ENCODE peak calls at places on chromosomes 6 and 20, in ten cellular contexts. One of them, this sample, is unnamed.

GRCh38 chr6:109242923-109243322 is 139.3 kb downstream of the CD164 start:
- DNase-seq in glutamatergic neuron: no peak
- DNase-seq in CD8-positive, alpha-beta T cell: no peak
- DNase-seq in foreskin fibroblast: no peak
- DNase-seq in Peyer's patch: no peak
- DNase-seq in dorsolateral prefrontal cortex: no peak
- DNase-seq in osteocyte: no peak
- DNase-seq in fibroblast of mammary gland: peak
- DNase-seq in ovary: no peak
- DNase-seq in IMR-90: no peak
- DNase-seq in this sample: no peak

GRCh38 chr6:90790058-90790457 is 203.2 kb upstream of the MAP3K7 start:
- DNase-seq in dorsolateral prefrontal cortex: no peak
- DNase-seq in fibroblast of mammary gland: peak
- DNase-seq in glutamatergic neuron: no peak
- DNase-seq in ovary: peak
- DNase-seq in IMR-90: peak
- DNase-seq in Peyer's patch: no peak
- DNase-seq in CD8-positive, alpha-beta T cell: no peak
- DNase-seq in foreskin fibroblast: no peak
- DNase-seq in osteocyte: no peak
- DNase-seq in this sample: no peak

GRCh38 chr20:63651942-63652191 is 1.4 kb downstream of the STMN3 start:
- DNase-seq in dorsolateral prefrontal cortex: no peak
- DNase-seq in foreskin fibroblast: no peak
- DNase-seq in osteocyte: no peak
- DNase-seq in Peyer's patch: no peak
- DNase-seq in CD8-positive, alpha-beta T cell: no peak
- DNase-seq in fibroblast of mammary gland: no peak
- DNase-seq in IMR-90: no peak
- DNase-seq in glutamatergic neuron: no peak
- DNase-seq in ovary: no peak
- DNase-seq in this sample: no peak

GRCh38 chr6:15176816-15177215 is 69.1 kb upstream of the JARID2 start:
- DNase-seq in IMR-90: no peak
- DNase-seq in foreskin fibroblast: no peak
- DNase-seq in fibroblast of mammary gland: no peak
- DNase-seq in ovary: no peak
- DNase-seq in Peyer's patch: no peak
- DNase-seq in osteocyte: no peak
- DNase-seq in CD8-positive, alpha-beta T cell: no peak
- DNase-seq in dorsolateral prefrontal cortex: no peak
- DNase-seq in glutamatergic neuron: no peak
- DNase-seq in this sample: no peak

GRCh38 chr6:10146723-10147451 is 268.0 kb downstream of the TFAP2A start:
- DNase-seq in foreskin fibroblast: peak
- DNase-seq in osteocyte: no peak
- DNase-seq in IMR-90: peak
- DNase-seq in Peyer's patch: no peak
- DNase-seq in CD8-positive, alpha-beta T cell: no peak
- DNase-seq in fibroblast of mammary gland: no peak
- DNase-seq in ovary: no peak
- DNase-seq in dorsolateral prefrontal cortex: peak
- DNase-seq in glutamatergic neuron: peak
- DNase-seq in this sample: no peak

GRCh38 chr6:113825776-113826175 is 31.4 kb upstream of the MARCKS start:
- DNase-seq in Peyer's patch: peak
- DNase-seq in IMR-90: peak
- DNase-seq in fibroblast of mammary gland: peak
- DNase-seq in osteocyte: no peak
- DNase-seq in ovary: peak
- DNase-seq in CD8-positive, alpha-beta T cell: no peak
- DNase-seq in dorsolateral prefrontal cortex: peak
- DNase-seq in foreskin fibroblast: peak
- DNase-seq in glutamatergic neuron: peak
- DNase-seq in this sample: peak

GRCh38 chr6:114634016-114634415 is 291.2 kb upstream of the HS3ST5 start:
- DNase-seq in osteocyte: no peak
- DNase-seq in fibroblast of mammary gland: peak
- DNase-seq in Peyer's patch: no peak
- DNase-seq in CD8-positive, alpha-beta T cell: no peak
- DNase-seq in foreskin fibroblast: no peak
- DNase-seq in dorsolateral prefrontal cortex: no peak
- DNase-seq in glutamatergic neuron: no peak
- DNase-seq in IMR-90: no peak
- DNase-seq in ovary: no peak
- DNase-seq in this sample: no peak

GRCh38 chr6:129901910-129902309 is 40.8 kb upstream of the TMEM244 start:
- DNase-seq in osteocyte: no peak
- DNase-seq in glutamatergic neuron: no peak
- DNase-seq in CD8-positive, alpha-beta T cell: no peak
- DNase-seq in IMR-90: peak
- DNase-seq in ovary: no peak
- DNase-seq in Peyer's patch: no peak
- DNase-seq in dorsolateral prefrontal cortex: no peak
- DNase-seq in fibroblast of mammary gland: peak
- DNase-seq in foreskin fibroblast: no peak
- DNase-seq in this sample: no peak

GRCh38 chr6:42702200-42702599 is 20.2 kb downstream of the PRPH2 start:
- DNase-seq in osteocyte: no peak
- DNase-seq in CD8-positive, alpha-beta T cell: no peak
- DNase-seq in foreskin fibroblast: peak
- DNase-seq in glutamatergic neuron: no peak
- DNase-seq in IMR-90: peak
- DNase-seq in fibroblast of mammary gland: peak
- DNase-seq in ovary: no peak
- DNase-seq in Peyer's patch: no peak
- DNase-seq in dorsolateral prefrontal cortex: no peak
- DNase-seq in this sample: no peak

GRCh38 chr6:111024661-111025060 is 42.8 kb downstream of the RPF2 start:
- DNase-seq in CD8-positive, alpha-beta T cell: no peak
- DNase-seq in Peyer's patch: no peak
- DNase-seq in IMR-90: no peak
- DNase-seq in osteocyte: no peak
- DNase-seq in glutamatergic neuron: no peak
- DNase-seq in ovary: no peak
- DNase-seq in dorsolateral prefrontal cortex: no peak
- DNase-seq in foreskin fibroblast: no peak
- DNase-seq in fibroblast of mammary gland: peak
- DNase-seq in this sample: no peak

GRCh38 chr6:125792680-125793079 is 1.9 kb downstream of the NCOA7 start:
- DNase-seq in IMR-90: peak
- DNase-seq in dorsolateral prefrontal cortex: no peak
- DNase-seq in glutamatergic neuron: no peak
- DNase-seq in Peyer's patch: no peak
- DNase-seq in ovary: no peak
- DNase-seq in osteocyte: no peak
- DNase-seq in fibroblast of mammary gland: peak
- DNase-seq in CD8-positive, alpha-beta T cell: no peak
- DNase-seq in foreskin fibroblast: no peak
- DNase-seq in this sample: no peak

GRCh38 chr6:108559097-108559883 is 1.4 kb upstream of the FOXO3 start:
- DNase-seq in glutamatergic neuron: peak
- DNase-seq in osteocyte: peak
- DNase-seq in Peyer's patch: peak
- DNase-seq in CD8-positive, alpha-beta T cell: peak
- DNase-seq in dorsolateral prefrontal cortex: peak
- DNase-seq in fibroblast of mammary gland: peak
- DNase-seq in ovary: peak
- DNase-seq in IMR-90: peak
- DNase-seq in foreskin fibroblast: peak
- DNase-seq in this sample: peak

GRCh38 chr20:23482138-23482537 is 8.8 kb upstream of the CST8 start:
- DNase-seq in Peyer's patch: no peak
- DNase-seq in glutamatergic neuron: no peak
- DNase-seq in fibroblast of mammary gland: no peak
- DNase-seq in CD8-positive, alpha-beta T cell: no peak
- DNase-seq in dorsolateral prefrontal cortex: no peak
- DNase-seq in IMR-90: no peak
- DNase-seq in osteocyte: no peak
- DNase-seq in ovary: no peak
- DNase-seq in foreskin fibroblast: no peak
- DNase-seq in this sample: no peak

GRCh38 chr6:9612489-9612888 is 802.4 kb downstream of the TFAP2A start:
- DNase-seq in glutamatergic neuron: no peak
- DNase-seq in CD8-positive, alpha-beta T cell: no peak
- DNase-seq in Peyer's patch: no peak
- DNase-seq in ovary: no peak
- DNase-seq in IMR-90: peak
- DNase-seq in osteocyte: no peak
- DNase-seq in dorsolateral prefrontal cortex: no peak
- DNase-seq in fibroblast of mammary gland: no peak
- DNase-seq in foreskin fibroblast: no peak
- DNase-seq in this sample: no peak

GRCh38 chr20:48682529-48683385 is 145.0 kb downstream of the PREX1 start:
- DNase-seq in CD8-positive, alpha-beta T cell: no peak
- DNase-seq in ovary: peak
- DNase-seq in foreskin fibroblast: peak
- DNase-seq in fibroblast of mammary gland: peak
- DNase-seq in glutamatergic neuron: peak
- DNase-seq in dorsolateral prefrontal cortex: peak
- DNase-seq in Peyer's patch: peak
- DNase-seq in IMR-90: peak
- DNase-seq in osteocyte: peak
- DNase-seq in this sample: peak

GRCh38 chr6:31776563-31776960 is 566 bp downstream of the VWA7 start:
- DNase-seq in dorsolateral prefrontal cortex: peak
- DNase-seq in IMR-90: no peak
- DNase-seq in CD8-positive, alpha-beta T cell: no peak
- DNase-seq in ovary: no peak
- DNase-seq in osteocyte: no peak
- DNase-seq in fibroblast of mammary gland: no peak
- DNase-seq in foreskin fibroblast: no peak
- DNase-seq in glutamatergic neuron: no peak
- DNase-seq in Peyer's patch: no peak
- DNase-seq in this sample: no peak

GRCh38 chr6:139028242-139028657 is 295 bp upstream of the ABRACL start:
- DNase-seq in IMR-90: no peak
- DNase-seq in foreskin fibroblast: no peak
- DNase-seq in CD8-positive, alpha-beta T cell: no peak
- DNase-seq in Peyer's patch: no peak
- DNase-seq in glutamatergic neuron: no peak
- DNase-seq in fibroblast of mammary gland: peak
- DNase-seq in ovary: no peak
- DNase-seq in dorsolateral prefrontal cortex: no peak
- DNase-seq in osteocyte: no peak
- DNase-seq in this sample: no peak
- TF ChIP-seq CTCF in IMR-90: no peak
- TF ChIP-seq CTCF in foreskin fibroblast: no peak
- TF ChIP-seq CTCF in CD8-positive, alpha-beta T cell: no peak
- TF ChIP-seq CTCF in Peyer's patch: no peak
- TF ChIP-seq CTCF in glutamatergic neuron: no peak
- TF ChIP-seq CTCF in fibroblast of mammary gland: no peak
- TF ChIP-seq CTCF in ovary: no peak
- TF ChIP-seq CTCF in dorsolateral prefrontal cortex: no peak
- TF ChIP-seq CTCF in osteocyte: no peak
- TF ChIP-seq CTCF in this sample: no peak

GRCh38 chr20:11917663-11918062 is at the start of gene BTBD3:
- DNase-seq in dorsolateral prefrontal cortex: peak
- DNase-seq in foreskin fibroblast: peak
- DNase-seq in osteocyte: no peak
- DNase-seq in CD8-positive, alpha-beta T cell: no peak
- DNase-seq in IMR-90: peak
- DNase-seq in fibroblast of mammary gland: peak
- DNase-seq in Peyer's patch: peak
- DNase-seq in glutamatergic neuron: peak
- DNase-seq in ovary: no peak
- DNase-seq in this sample: no peak
- TF ChIP-seq CTCF in dorsolateral prefrontal cortex: no peak
- TF ChIP-seq CTCF in foreskin fibroblast: no peak
- TF ChIP-seq CTCF in osteocyte: no peak
- TF ChIP-seq CTCF in CD8-positive, alpha-beta T cell: no peak
- TF ChIP-seq CTCF in IMR-90: no peak
- TF ChIP-seq CTCF in fibroblast of mammary gland: no peak
- TF ChIP-seq CTCF in Peyer's patch: peak
- TF ChIP-seq CTCF in glutamatergic neuron: no peak
- TF ChIP-seq CTCF in ovary: no peak
- TF ChIP-seq CTCF in this sample: no peak

DNA sequence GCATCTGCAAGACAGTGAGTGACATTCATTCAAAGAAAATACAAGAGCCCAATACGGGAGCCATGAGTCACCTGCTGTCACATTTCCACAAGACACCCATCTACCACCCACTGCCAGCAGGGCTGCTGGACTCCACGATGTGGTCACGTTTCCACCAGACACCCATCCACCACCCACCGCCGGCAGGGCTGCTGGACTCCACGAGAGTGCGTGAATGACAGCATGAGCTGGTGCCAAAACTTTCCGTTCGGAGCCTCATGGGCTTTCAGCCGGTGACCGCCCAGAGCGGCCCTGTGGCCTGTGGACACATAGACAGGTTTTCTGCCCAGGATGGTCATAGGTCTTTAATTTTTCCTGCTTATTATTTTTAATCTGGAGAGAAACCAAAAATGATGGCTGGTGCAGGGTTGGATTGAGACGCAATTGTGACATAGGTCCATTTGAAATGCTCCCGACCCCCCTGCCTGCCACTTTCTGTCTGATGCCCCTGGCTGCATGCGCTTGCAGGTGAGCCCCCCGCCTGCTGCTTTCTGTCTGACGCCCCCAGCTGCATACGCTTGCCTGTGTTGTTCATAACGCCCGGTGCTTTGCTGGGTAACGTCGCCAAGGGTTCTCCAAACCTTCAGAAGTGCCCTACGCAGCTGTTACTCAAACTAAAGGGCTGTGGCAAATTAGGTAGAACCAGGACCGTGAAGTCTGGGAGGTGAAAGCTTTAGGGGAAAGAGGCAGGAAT is 59.1 kb upstream of the SMOC2 start:
- DNase-seq in IMR-90: no peak
- DNase-seq in Peyer's patch: no peak
- DNase-seq in ovary: no peak
- DNase-seq in osteocyte: no peak
- DNase-seq in dorsolateral prefrontal cortex: peak
- DNase-seq in fibroblast of mammary gland: no peak
- DNase-seq in foreskin fibroblast: no peak
- DNase-seq in CD8-positive, alpha-beta T cell: no peak
- DNase-seq in glutamatergic neuron: no peak
- DNase-seq in this sample: no peak
- TF ChIP-seq CTCF in IMR-90: no peak
- TF ChIP-seq CTCF in Peyer's patch: no peak
- TF ChIP-seq CTCF in ovary: no peak
- TF ChIP-seq CTCF in osteocyte: no peak
- TF ChIP-seq CTCF in dorsolateral prefrontal cortex: no peak
- TF ChIP-seq CTCF in fibroblast of mammary gland: no peak
- TF ChIP-seq CTCF in foreskin fibroblast: no peak
- TF ChIP-seq CTCF in CD8-positive, alpha-beta T cell: no peak
- TF ChIP-seq CTCF in glutamatergic neuron: no peak
- TF ChIP-seq CTCF in this sample: no peak

GRCh38 chr6:157615411-157615763 is 207.7 kb upstream of the SNX9 start:
- DNase-seq in ovary: no peak
- DNase-seq in osteocyte: no peak
- DNase-seq in dorsolateral prefrontal cortex: no peak
- DNase-seq in glutamatergic neuron: no peak
- DNase-seq in IMR-90: no peak
- DNase-seq in Peyer's patch: peak
- DNase-seq in CD8-positive, alpha-beta T cell: no peak
- DNase-seq in fibroblast of mammary gland: peak
- DNase-seq in foreskin fibroblast: no peak
- DNase-seq in this sample: no peak
- TF ChIP-seq CTCF in ovary: no peak
- TF ChIP-seq CTCF in osteocyte: peak
- TF ChIP-seq CTCF in dorsolateral prefrontal cortex: no peak
- TF ChIP-seq CTCF in glutamatergic neuron: no peak
- TF ChIP-seq CTCF in IMR-90: peak
- TF ChIP-seq CTCF in Peyer's patch: no peak
- TF ChIP-seq CTCF in CD8-positive, alpha-beta T cell: no peak
- TF ChIP-seq CTCF in fibroblast of mammary gland: peak
- TF ChIP-seq CTCF in foreskin fibroblast: no peak
- TF ChIP-seq CTCF in this sample: no peak

GRCh38 chr6:166770216-166771116 is 143.4 kb upstream of the RPS6KA2 start:
- DNase-seq in osteocyte: peak
- DNase-seq in dorsolateral prefrontal cortex: no peak
- DNase-seq in glutamatergic neuron: no peak
- DNase-seq in ovary: no peak
- DNase-seq in IMR-90: peak
- DNase-seq in Peyer's patch: no peak
- DNase-seq in foreskin fibroblast: no peak
- DNase-seq in CD8-positive, alpha-beta T cell: peak
- DNase-seq in fibroblast of mammary gland: peak
- DNase-seq in this sample: no peak
- TF ChIP-seq CTCF in osteocyte: peak
- TF ChIP-seq CTCF in dorsolateral prefrontal cortex: no peak
- TF ChIP-seq CTCF in glutamatergic neuron: peak
- TF ChIP-seq CTCF in ovary: no peak
- TF ChIP-seq CTCF in IMR-90: peak
- TF ChIP-seq CTCF in Peyer's patch: no peak
- TF ChIP-seq CTCF in foreskin fibroblast: peak
- TF ChIP-seq CTCF in CD8-positive, alpha-beta T cell: no peak
- TF ChIP-seq CTCF in fibroblast of mammary gland: peak
- TF ChIP-seq CTCF in this sample: no peak